ENCODE peak calls at places on chromosomes 2 and 18, in nine cellular contexts. R is activated T-cell treated with anti-CD3 and anti-CD28 coated beads, Interleukin-2, amount 50 U/mL, for 4 hours; P is PC-3; V is gastrocnemius medialis; H is GM12878; E is SK-N-SH; U is nucleus accumbens; O is B cell; A is H54. N is an unnamed sample.

GRCh38 chr2:57542081-57542480 is 504.5 kb upstream of the VRK2 start:
- DNase-seq in O (no peak), A (no peak), E (no peak), R (no peak), H (no peak), P (no peak), U (no peak), V (no peak), N (no peak)

GRCh38 chr18:22563098-22563707 is 145.5 kb upstream of the CTAGE1 start:
- DNase-seq in R (no peak), A (peak; percentile 38), H (peak; percentile 3), E (peak; percentile 56), V (no peak), O (no peak), U (peak; percentile 5), P (peak; percentile 93), N (no peak)

GRCh38 chr2:182372661-182373060 is 54.2 kb downstream of the PDE1A start:
- DNase-seq in P (peak; percentile 90), U (no peak), A (peak; percentile 61), V (peak; percentile 23), E (no peak), O (no peak), R (no peak), H (no peak), N (no peak)

GRCh38 chr2:3180082-3180908 is 197.3 kb downstream of the EIPR1 start:
- DNase-seq in P (peak; percentile 7), U (no peak), R (no peak), O (no peak), E (peak; percentile 38), A (no peak), V (no peak), H (no peak), N (no peak)

GRCh38 chr18:48629730-48630324 is 91.0 kb downstream of the CTIF start:
- DNase-seq in O (no peak), A (peak; percentile 53), H (no peak), P (peak; percentile 57), R (no peak), U (no peak), V (no peak), E (peak; percentile 41), N (no peak)

GRCh38 chr18:74896390-74896991 is 298.8 kb downstream of the ZNF407 start:
- DNase-seq in U (no peak), P (peak; percentile 73), A (no peak), E (peak; percentile 20), H (no peak), V (peak; percentile 21), O (peak; percentile 48), R (peak; percentile 19), N (peak; percentile 27)

GRCh38 chr18:37640504-37640903 is 74.9 kb upstream of the CELF4 start:
- DNase-seq in U (no peak), O (no peak), H (no peak), R (no peak), P (no peak), V (no peak), A (no peak), E (no peak), N (no peak)

GRCh38 chr2:120985997-120986651 is 250.5 kb downstream of the GLI2 start:
- DNase-seq in P (no peak), U (no peak), A (no peak), H (no peak), R (no peak), E (peak; percentile 10), V (no peak), O (no peak), N (no peak)

GRCh38 chr2:239326831-239327535 is 73.8 kb downstream of the HDAC4 start:
- DNase-seq in R (peak; percentile 69), A (peak; percentile 30), V (peak; percentile 76), E (no peak), H (no peak), P (peak; percentile 50), O (no peak), U (no peak), N (peak; percentile 72)

GRCh38 chr2:215383652-215384279 is 52.1 kb downstream of the FN1 start:
- DNase-seq in H (no peak), A (no peak), R (no peak), O (no peak), E (no peak), V (no peak), U (no peak), P (no peak), N (no peak)

GRCh38 chr2:130964931-130965330 is 128.2 kb downstream of the ARHGEF4 start:
- DNase-seq in R (no peak), P (no peak), E (no peak), V (no peak), A (no peak), U (no peak), H (no peak), O (no peak), N (no peak)

N was measured in activated naive CD4-positive, alpha-beta T cell treated with Interleukin-2 at 50 U/mL for 16 hours.